ENCODE peak calls at places on chromosomes 1 and 21, in five cellular contexts. I is neural crest cell, O is pancreas, D is cardiac muscle cell, X is RWPE1. F is an unnamed sample.

GRCh38 chr1:39088658-39089057 is 62.5 kb downstream of the NDUFS5 start:
- DNase-seq in O (no peak), X (no peak), D (no peak), I (no peak), F (no peak)

GRCh38 chr1:94727846-94728715 is 92.1 kb upstream of the SLC44A3 start:
- DNase-seq in X (peak), O (no peak), I (no peak), D (peak), F (peak)

GRCh38 chr1:53548031-53548491 is 88.9 kb downstream of the DMRTB1 start:
- DNase-seq in I (no peak), O (no peak), X (no peak), D (no peak), F (no peak)

GRCh38 chr1:196997428-196997827 is 20.1 kb downstream of the CFHR5 start:
- DNase-seq in D (peak), I (no peak), X (peak), O (no peak), F (peak)

GRCh38 chr1:183144752-183145151 is 41.3 kb upstream of the LAMC2 start:
- DNase-seq in I (no peak), X (no peak), D (no peak), O (no peak), F (no peak)

GRCh38 chr1:30706528-30706927 is 16.9 kb downstream of the MATN1 start:
- DNase-seq in X (no peak), D (peak), O (no peak), I (no peak), F (no peak)

GRCh38 chr1:168230709-168231108 is 4.9 kb downstream of the SFT2D2 start:
- DNase-seq in D (no peak), I (no peak), O (no peak), X (no peak), F (no peak)

GRCh38 chr1:38917337-38917736 is 24.3 kb downstream of the RHBDL2 start:
- DNase-seq in D (no peak), I (no peak), X (no peak), O (no peak), F (no peak)

GRCh38 chr1:59976194-59977074 is 49.9 kb upstream of the CYP2J2 start:
- DNase-seq in X (peak), I (peak), D (peak), O (peak), F (no peak)

GRCh38 chr21:42939581-42940413 is 14.4 kb upstream of the ERVH48-1 start:
- DNase-seq in O (peak), I (no peak), D (peak), X (peak), F (peak)

GRCh38 chr1:77742011-77742555 is 17.6 kb downstream of the USP33 start:
- DNase-seq in D (no peak), O (no peak), I (no peak), X (no peak), F (no peak)

GRCh38 chr1:173276922-173277800 is 70.0 kb upstream of the TNFSF4 start:
- DNase-seq in X (no peak), I (no peak), D (no peak), O (no peak), F (no peak)

GRCh38 chr1:11982010-11982392 is 1.8 kb downstream of the MFN2 start:
- DNase-seq in O (no peak), I (no peak), D (no peak), X (peak), F (no peak)

GRCh38 chr1:17162941-17163340 is 42.0 kb upstream of the PADI1 start:
- DNase-seq in I (no peak), D (no peak), X (peak), O (no peak), F (no peak)

GRCh38 chr1:214989341-214989740 is 93.2 kb upstream of the KCNK2 start:
- DNase-seq in D (peak), O (no peak), X (no peak), I (no peak), F (peak)

GRCh38 chr1:59169703-59170102 is 127.2 kb upstream of the FGGY start:
- DNase-seq in X (no peak), D (peak), O (peak), I (no peak), F (no peak)

GRCh38 chr1:231208980-231209379 is 32.0 kb upstream of the GNPAT start:
- DNase-seq in X (no peak), D (no peak), I (no peak), O (no peak), F (no peak)

GRCh38 chr1:159790237-159790917 is 9.6 kb downstream of the DUSP23 start:
- DNase-seq in D (peak), X (no peak), I (no peak), O (peak), F (no peak)

GRCh38 chr1:13737388-13737787 is 37.4 kb downstream of the PRDM2 start:
- DNase-seq in I (no peak), D (no peak), X (no peak), O (no peak), F (no peak)

GRCh38 chr1:152870831-152871730 is 7.0 kb upstream of the SMCP start:
- DNase-seq in O (no peak), D (peak), I (no peak), X (peak), F (no peak)

GRCh38 chr1:212759683-212760082 is 31.9 kb downstream of the NSL1 start:
- DNase-seq in X (no peak), I (no peak), O (no peak), D (no peak), F (no peak)

GRCh38 chr1:115810609-115811008 is 30.3 kb downstream of the NHLH2 start:
- DNase-seq in O (no peak), X (no peak), D (no peak), I (no peak), F (no peak)

GRCh38 chr1:51303315-51303714 is 27.0 kb downstream of the TTC39A start:
- DNase-seq in D (no peak), X (no peak), I (no peak), O (no peak), F (no peak)

GRCh38 chr1:212743901-212744475 is 44.3 kb upstream of the BATF3 start:
- DNase-seq in X (no peak), D (no peak), O (no peak), I (no peak), F (no peak)

GRCh38 chr1:113242481-113242880 is 147.8 kb upstream of the MAGI3 start:
- DNase-seq in D (no peak), I (no peak), X (no peak), O (no peak), F (no peak)

GRCh38 chr1:5504364-5504740 is 487.9 kb downstream of the NPHP4 start:
- DNase-seq in O (no peak), D (no peak), X (no peak), I (no peak), F (no peak)

GRCh38 chr1:45923343-45923742 is 119.9 kb downstream of the MAST2 start:
- DNase-seq in O (no peak), X (no peak), I (no peak), D (peak), F (no peak)

GRCh38 chr1:191368891-191369654 is 789.2 kb upstream of the RGS18 start:
- DNase-seq in I (no peak), X (no peak), O (peak), D (no peak), F (no peak)

GRCh38 chr21:37412603-37413360 is 46.2 kb downstream of the DYRK1A start:
- DNase-seq in O (no peak), I (no peak), X (no peak), D (peak), F (peak)

GRCh38 chr1:184039126-184039525 is 1.6 kb upstream of the COLGALT2 start:
- DNase-seq in D (no peak), I (no peak), X (no peak), O (no peak), F (no peak)

GRCh38 chr1:201259476-201260235 is 23.6 kb upstream of the PKP1 start:
- DNase-seq in I (no peak), X (peak), D (peak), O (no peak), F (no peak)

DNA sequence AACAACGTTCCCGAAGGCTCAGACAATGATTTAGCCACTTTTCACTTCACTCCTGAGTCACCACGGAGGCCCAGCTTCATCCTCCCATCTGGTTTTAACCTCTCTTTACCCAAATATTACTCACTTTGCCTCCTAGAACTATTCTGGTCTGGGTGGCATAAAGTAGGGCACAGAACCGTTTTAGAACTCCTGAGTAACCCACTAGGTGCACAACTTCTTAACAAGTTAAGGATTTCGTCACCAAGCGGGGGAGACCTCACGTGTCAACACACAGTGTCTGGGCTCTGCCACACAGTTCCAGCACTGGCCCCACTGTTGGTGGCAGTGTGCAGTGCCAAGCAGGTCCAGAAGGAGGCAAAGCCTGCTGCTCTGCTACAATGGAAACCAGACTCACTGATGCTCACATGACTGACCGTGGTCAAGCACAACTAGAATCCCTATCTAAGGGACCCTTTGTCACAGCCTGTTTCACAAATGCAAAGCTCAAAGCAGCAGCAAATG is 121.7 kb downstream of the SIPA1L2 start:
- DNase-seq in X (no peak), D (no peak), O (no peak), I (no peak), F (no peak)
- TF ChIP-seq CTCF in X (no peak), D (no peak), O (no peak), I (no peak), F (no peak)

GRCh38 chr21:25639167-25639921 is at the start of gene JAM2:
- DNase-seq in I (peak), D (peak), X (no peak), O (peak), F (no peak)

GRCh38 chr21:25637846-25638245 is 1.2 kb upstream of the JAM2 start:
- DNase-seq in D (no peak), X (no peak), I (no peak), O (no peak), F (no peak)

GRCh38 chr21:25640671-25641292 is 1.7 kb downstream of the JAM2 start:
- DNase-seq in I (no peak), X (no peak), O (no peak), D (no peak), F (no peak)

GRCh38 chr21:25638634-25639166 is 358 bp upstream of the JAM2 start:
- DNase-seq in I (no peak), O (no peak), D (peak), X (no peak), F (no peak)

GRCh38 chr21:25639922-25640670 is 1.0 kb downstream of the JAM2 start:
- DNase-seq in I (peak), O (no peak), X (no peak), D (no peak), F (no peak)
- TF ChIP-seq CTCF in I (no peak), O (no peak), X (no peak), D (no peak), F (no peak)

DNA sequence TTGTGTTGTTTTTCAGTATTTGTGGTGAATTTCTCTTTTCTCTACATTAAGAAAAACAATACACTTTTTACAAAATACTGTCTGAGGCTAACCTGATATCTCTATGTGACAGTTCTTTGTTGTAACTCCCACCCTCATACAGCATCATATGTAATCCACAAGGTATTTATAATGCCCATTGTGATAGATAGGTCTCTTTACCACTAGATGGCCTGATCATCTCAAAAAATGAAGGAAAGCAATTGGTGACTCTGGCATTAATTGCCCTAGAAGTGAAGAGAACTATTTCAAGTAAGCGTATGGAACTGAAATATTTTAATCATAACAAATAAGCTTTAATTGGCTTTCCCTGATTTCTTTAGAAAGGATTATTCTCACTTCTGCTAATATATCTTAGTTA is 36.2 kb upstream of the HFM1 start:
- DNase-seq in I (no peak), O (no peak), D (peak), X (peak), F (no peak)
- TF ChIP-seq CTCF in I (peak), O (no peak), D (peak), X (peak), F (peak)

GRCh38 chr1:31977361-31978131 is 36.1 kb upstream of the KHDRBS1 start:
- DNase-seq in D (peak), X (peak), I (no peak), O (no peak), F (peak)
- TF ChIP-seq CTCF in D (peak), X (peak), I (peak), O (no peak), F (peak)

GRCh38 chr1:234851450-234852438 is 241.8 kb upstream of the IRF2BP2 start:
- DNase-seq in D (peak), O (no peak), I (no peak), X (no peak), F (no peak)

GRCh38 chr1:234845836-234846235 is 235.9 kb upstream of the IRF2BP2 start:
- DNase-seq in I (no peak), D (no peak), O (no peak), X (no peak), F (no peak)

GRCh38 chr1:234849824-234850223 is 239.8 kb upstream of the IRF2BP2 start:
- DNase-seq in O (no peak), D (no peak), I (no peak), X (no peak), F (no peak)

GRCh38 chr1:234852659-234853058 is 242.7 kb upstream of the IRF2BP2 start:
- DNase-seq in I (no peak), X (no peak), D (no peak), O (no peak), F (no peak)

GRCh38 chr1:234848972-234849641 is 239.1 kb upstream of the IRF2BP2 start:
- DNase-seq in X (peak), D (peak), I (no peak), O (no peak), F (no peak)
- TF ChIP-seq CTCF in X (no peak), D (no peak), I (no peak), O (no peak), F (no peak)

DNA sequence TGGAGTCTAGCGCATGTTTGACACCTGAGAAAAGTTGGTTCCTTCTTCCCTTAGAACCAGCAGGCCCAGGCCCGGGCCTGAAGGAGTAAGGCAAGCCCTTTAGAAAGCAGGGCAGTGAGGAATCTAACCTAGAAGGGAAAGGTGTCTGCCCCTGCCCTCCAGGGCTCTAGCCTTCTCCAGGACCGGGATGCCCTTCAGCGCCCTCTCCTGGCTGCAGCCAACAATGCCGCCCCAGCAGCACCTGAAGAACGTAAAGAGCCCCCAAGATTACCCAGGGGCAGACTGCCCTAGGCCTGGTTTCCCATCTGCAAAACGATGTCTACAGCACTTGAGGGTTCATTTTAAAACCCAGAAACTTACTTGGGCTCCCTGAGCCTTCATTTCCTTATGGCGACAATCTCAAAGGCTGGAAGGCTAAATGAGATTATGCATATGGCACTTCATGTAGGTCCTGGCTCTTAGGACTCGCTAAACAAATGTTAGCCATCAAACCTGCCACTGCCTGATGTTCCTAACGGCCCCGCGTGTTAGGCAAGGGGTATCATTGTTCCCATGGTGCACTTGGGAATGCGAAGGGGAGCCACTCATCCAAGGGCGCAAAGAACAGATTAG is 106.7 kb upstream of the KLHDC7A start:
- DNase-seq in X (no peak), D (no peak), O (no peak), I (peak), F (no peak)
- TF ChIP-seq CTCF in X (no peak), D (no peak), O (no peak), I (peak), F (no peak)

DNA sequence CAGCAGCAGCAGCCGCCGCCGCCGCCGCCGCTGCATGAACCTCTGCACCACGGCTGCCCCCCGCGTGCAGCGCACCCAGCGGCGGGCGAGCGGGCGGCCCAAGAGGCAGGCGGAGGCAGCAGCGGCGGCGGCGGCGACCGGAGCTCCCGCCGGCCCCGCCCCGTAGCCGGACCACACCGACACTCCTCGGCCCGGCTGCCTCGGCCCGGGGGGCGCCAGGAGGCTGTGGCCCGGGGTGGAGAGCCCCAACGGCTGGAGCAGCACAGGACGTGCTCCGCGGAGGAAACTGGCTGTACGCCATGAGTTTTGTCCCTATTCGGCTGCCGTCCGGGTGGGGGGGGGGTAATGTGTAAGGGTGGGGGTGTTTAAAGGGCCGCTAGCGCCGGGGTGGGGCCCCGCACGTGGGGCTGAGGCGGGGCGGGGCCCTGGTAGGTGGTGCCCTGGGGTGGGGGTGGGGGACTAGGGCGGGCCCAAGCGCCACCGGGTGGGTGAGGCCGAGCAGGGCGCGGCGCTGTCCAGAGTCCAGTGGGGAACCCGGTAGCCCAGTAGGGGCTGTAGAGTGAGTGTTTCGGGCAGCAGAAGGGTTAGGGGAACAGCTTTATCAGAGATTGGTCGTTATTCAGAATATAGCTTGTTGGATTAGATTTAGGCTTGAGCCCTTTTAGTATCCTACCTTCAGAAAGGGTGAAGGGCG is at the start of gene FAM78B:
- DNase-seq in I (peak), X (peak), D (peak), O (peak), F (peak)
- TF ChIP-seq CTCF in I (no peak), X (peak), D (no peak), O (no peak), F (no peak)

F was measured in AG09319.